ENCODE peak calls at places on chromosome 16, in nine cellular contexts. S is mesendoderm; R is right cardiac atrium; A is CD8-positive, alpha-beta memory T cell; X is A673; N is HepG2; K is body of pancreas; V is Karpas-422; E is hepatocyte. J is an unnamed sample. For H3K4me1, the result is how much of the 10 kb centered on the place peaks cover.

GRCh38 chr16:8816967-8817662 is 19.5 kb downstream of the PMM2 start:
- DNase-seq in X (no peak), A (peak), S (no peak), N (no peak), R (no peak), K (no peak), V (no peak), E (no peak), J (no peak)

GRCh38 chr16:11084484-11085024 is 140.2 kb downstream of the CLEC16A start:
- DNase-seq in S (no peak), A (no peak), V (no peak), R (no peak), N (peak), K (no peak), X (peak), E (no peak), J (no peak)

GRCh38 chr16:69865701-69866100 is 85.4 kb upstream of the CLEC18A start:
- DNase-seq in N (peak), A (no peak), S (peak), V (no peak), R (no peak), K (no peak), E (no peak), X (no peak), J (no peak)

GRCh38 chr16:21301168-21301894 is 23.2 kb upstream of the CRYM start:
- DNase-seq in K (peak), R (peak), X (peak), V (peak), E (peak), N (peak), A (peak), S (peak), J (peak)

GRCh38 chr16:57998484-57998883 is 2.0 kb downstream of the ZNF319 start:
- DNase-seq in A (peak), X (no peak), E (peak), N (no peak), K (no peak), S (peak), R (peak), V (no peak), J (no peak)

GRCh38 chr16:77986021-77986420 is 36.3 kb upstream of the CLEC3A start:
- DNase-seq in A (no peak), X (no peak), S (no peak), E (no peak), R (no peak), N (no peak), K (no peak), V (no peak), J (no peak)

GRCh38 chr16:67723151-67723915 is 4.2 kb upstream of the GFOD2 start:
- DNase-seq in R (no peak), V (no peak), E (no peak), S (peak), N (no peak), X (no peak), K (no peak), A (no peak), J (no peak)

GRCh38 chr16:67279296-67280089 is at the start of gene PLEKHG4:
- DNase-seq in V (peak), S (peak), R (peak), X (peak), E (peak), N (peak), A (peak), K (peak), J (peak)

GRCh38 chr16:1677339-1677738 is 740 bp upstream of the JPT2 start:
- DNase-seq in K (no peak), A (peak), R (no peak), X (no peak), E (no peak), S (no peak), V (no peak), N (no peak), J (no peak)

GRCh38 chr16:78390828-78391227 is 291.4 kb downstream of the WWOX start:
- DNase-seq in R (no peak), V (no peak), K (no peak), A (no peak), S (no peak), X (no peak), E (no peak), N (no peak), J (no peak)

GRCh38 chr16:51763072-51763658 is 612.1 kb upstream of the SALL1 start:
- DNase-seq in S (peak), A (no peak), X (peak), N (no peak), R (no peak), V (no peak), E (peak), K (no peak), J (peak)

GRCh38 chr16:26649646-26650045 is 417.1 kb upstream of the C16orf82 start:
- DNase-seq in V (no peak), S (no peak), A (no peak), X (no peak), R (no peak), K (no peak), E (no peak), N (no peak), J (no peak)

GRCh38 chr16:84839956-84840355 is 20.2 kb downstream of the CRISPLD2 start:
- DNase-seq in X (peak), N (no peak), E (no peak), K (no peak), R (no peak), S (peak), V (no peak), A (no peak), J (peak)

GRCh38 chr16:73054732-73055481 is 7.0 kb upstream of the ZFHX3 start:
- DNase-seq in S (peak), N (peak), R (no peak), V (no peak), X (peak), E (no peak), K (no peak), A (no peak), J (no peak)

GRCh38 chr16:19284207-19284606 is 1.3 kb upstream of the CLEC19A start:
- DNase-seq in E (no peak), A (no peak), K (peak), X (peak), S (no peak), N (no peak), V (no peak), R (no peak), J (peak)

GRCh38 chr16:17359778-17360177 is 111.0 kb downstream of the XYLT1 start:
- DNase-seq in A (no peak), V (no peak), N (no peak), S (no peak), R (no peak), E (no peak), X (no peak), K (no peak), J (no peak)

DNA sequence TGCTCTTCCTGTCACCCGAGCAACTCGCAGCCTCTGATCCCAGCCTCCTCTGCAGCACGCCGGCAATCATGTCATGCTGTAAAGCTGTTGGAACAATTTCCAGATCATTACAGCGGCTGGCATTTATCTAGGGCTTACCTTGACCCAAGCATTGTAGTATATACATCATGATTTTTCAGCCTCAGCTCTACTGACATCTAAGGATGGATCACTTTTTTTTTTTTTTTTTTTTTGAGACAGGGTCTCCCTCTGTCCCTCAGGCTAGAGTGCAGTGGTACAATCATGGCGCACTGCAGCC is 103.3 kb downstream of the CMIP start:
- DNase-seq in X (no peak), E (no peak), A (no peak), N (no peak), K (no peak), S (no peak), V (no peak), R (no peak), J (no peak)
- H3K4me1 ChIP-seq in X (under half), E (under half), A (under half), N (half or more), K (under half), S (under half), V (under half), R (under half), J (half or more)

GRCh38 chr16:89374393-89374948 is 115.9 kb downstream of the ANKRD11 start:
- DNase-seq in R (peak), E (no peak), A (no peak), X (no peak), V (no peak), S (peak), K (no peak), N (no peak), J (no peak)
- H3K4me1 ChIP-seq in R (under half), E (under half), A (half or more), X (under half), V (under half), S (under half), K (under half), N (under half), J (under half)

GRCh38 chr16:56189990-56190902 is 1.0 kb upstream of the GNAO1 start:
- DNase-seq in R (peak), E (no peak), V (no peak), X (no peak), K (no peak), A (no peak), S (peak), N (no peak), J (no peak)
- H3K4me1 ChIP-seq in R (under half), E (under half), V (under half), X (under half), K (under half), A (under half), S (under half), N (under half), J (under half)

GRCh38 chr16:74578838-74579237 is 28.1 kb downstream of the GLG1 start:
- DNase-seq in X (no peak), N (no peak), K (no peak), R (no peak), A (no peak), E (no peak), V (no peak), S (no peak), J (no peak)
- H3K4me1 ChIP-seq in X (half or more), N (under half), K (under half), R (under half), A (under half), E (under half), V (under half), S (under half), J (half or more)

DNA sequence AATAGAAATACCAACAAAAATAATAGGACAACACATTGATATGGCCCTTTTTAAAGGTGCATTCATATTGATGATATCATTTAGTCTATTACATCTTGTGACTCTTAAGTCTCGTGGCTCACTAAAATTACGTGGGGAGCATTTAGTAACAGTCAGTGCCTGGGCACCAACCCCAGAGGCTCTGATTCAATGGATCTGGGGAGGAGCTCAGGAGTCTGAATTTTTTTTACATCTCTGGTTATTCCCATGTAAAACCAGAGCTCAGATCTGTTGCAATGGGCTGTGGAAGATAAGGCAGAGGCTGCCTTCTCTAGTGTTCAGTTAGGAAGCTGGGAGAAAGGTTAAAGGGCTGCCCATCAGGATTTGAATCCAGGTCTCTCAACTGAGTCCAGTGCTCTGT is 549.9 kb upstream of the CDH5 start:
- DNase-seq in N (no peak), X (no peak), V (no peak), S (no peak), K (no peak), E (no peak), R (no peak), A (no peak), J (no peak)
- H3K4me1 ChIP-seq in N (under half), X (under half), V (under half), S (under half), K (under half), E (under half), R (under half), A (under half), J (under half)

GRCh38 chr16:49699718-49700117 is 156.2 kb downstream of the ZNF423 start:
- DNase-seq in V (no peak), S (peak), X (no peak), K (no peak), E (no peak), R (peak), N (no peak), A (no peak), J (no peak)

GRCh38 chr16:49698931-49699715 is 156.8 kb downstream of the ZNF423 start:
- DNase-seq in E (no peak), R (peak), A (no peak), N (no peak), K (no peak), V (no peak), X (peak), S (peak), J (peak)

GRCh38 chr16:49700222-49700927 is 155.5 kb downstream of the ZNF423 start:
- DNase-seq in R (peak), E (peak), S (peak), V (no peak), N (no peak), K (peak), A (no peak), X (peak), J (peak)

GRCh38 chr16:49701867-49702494 is 153.9 kb downstream of the ZNF423 start:
- DNase-seq in A (no peak), X (peak), N (no peak), V (no peak), S (peak), E (peak), K (peak), R (peak), J (peak)

GRCh38 chr16:49700928-49701685 is 154.8 kb downstream of the ZNF423 start:
- DNase-seq in E (no peak), V (no peak), R (no peak), A (no peak), N (no peak), X (peak), S (peak), K (no peak), J (no peak)
- H3K4me1 ChIP-seq in E (half or more), V (under half), R (under half), A (under half), N (under half), X (half or more), S (under half), K (under half), J (under half)